ENCODE peak calls at places on chromosome 5, in eight cellular contexts. S, X, T, K, A, F, U and G are unnamed samples.
A peak's percentile ranks its signal among the peaks of the same experiment; 100 is the strongest.

GRCh38 chr5:100760700-100761099 is 142.4 kb downstream of the ST8SIA4 start:
- DNase-seq in F (no peak), S (no peak), A (peak; percentile 2), T (no peak), X (no peak), K (no peak), U (no peak), G (no peak)

GRCh38 chr5:21774791-21775190 is 1078.4 kb downstream of the CDH12 start:
- DNase-seq in F (no peak), X (no peak), A (peak; percentile 61), S (no peak), U (no peak), K (no peak), T (no peak), G (no peak)

GRCh38 chr5:122259995-122260394 is 52.0 kb upstream of the SNCAIP start:
- DNase-seq in S (no peak), K (no peak), A (peak; percentile 51), T (no peak), F (no peak), U (no peak), X (no peak), G (no peak)

GRCh38 chr5:56317923-56318561 is 84.9 kb upstream of the ANKRD55 start:
- DNase-seq in X (no peak), A (no peak), S (no peak), K (no peak), U (no peak), T (no peak), F (no peak), G (no peak)

GRCh38 chr5:670396-671270 is 22.5 kb downstream of the TPPP start:
- DNase-seq in A (no peak), T (peak; percentile 69), S (no peak), X (peak; percentile 51), F (no peak), K (no peak), U (peak; percentile 77), G (peak; percentile 49)

GRCh38 chr5:178068293-178068692 is 45.0 kb upstream of the N4BP3 start:
- DNase-seq in X (no peak), K (no peak), F (no peak), U (no peak), T (no peak), A (no peak), S (no peak), G (no peak)

GRCh38 chr5:115402822-115403577 is 106.5 kb upstream of the CCDC112 start:
- DNase-seq in T (no peak), X (no peak), F (no peak), K (no peak), S (no peak), U (no peak), A (peak; percentile 73), G (no peak)

GRCh38 chr5:164097747-164098146 is 592.3 kb downstream of the MAT2B start:
- DNase-seq in T (no peak), A (peak; percentile 68), F (no peak), K (no peak), U (no peak), S (no peak), X (no peak), G (no peak)

GRCh38 chr5:68698025-68698940 is 395.5 kb upstream of the SLC30A5 start:
- DNase-seq in S (no peak), T (no peak), U (no peak), A (no peak), K (no peak), X (no peak), F (no peak), G (no peak)

DNA sequence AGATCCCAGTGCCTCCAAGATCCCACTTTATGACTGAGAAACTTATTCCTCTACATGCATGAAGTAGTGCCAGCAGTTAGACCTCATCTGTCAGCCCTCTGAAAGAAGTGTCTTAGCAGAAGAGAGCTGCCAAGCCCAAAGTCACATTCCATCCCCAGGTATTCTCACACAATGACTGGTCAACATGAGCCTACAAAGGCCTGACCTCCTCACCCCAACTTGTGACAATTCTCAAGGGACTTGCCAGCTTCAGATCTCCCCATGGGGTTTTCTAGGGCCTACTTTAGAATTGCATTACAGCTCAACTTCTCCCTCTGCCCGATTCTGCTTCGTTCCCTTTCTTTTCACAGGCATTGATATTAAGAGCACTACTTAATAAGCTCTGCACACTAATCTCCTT is 393.8 kb upstream of the SLC30A5 start:
- DNase-seq in K (no peak), T (no peak), F (no peak), A (no peak), U (no peak), X (no peak), S (no peak), G (no peak)
- H3K4me1 ChIP-seq in K (no peaks in the 10 kb centered on the region), T (no peaks in the 10 kb centered on the region), F (no peaks in the 10 kb centered on the region), A (no peaks in the 10 kb centered on the region), U (no peaks in the 10 kb centered on the region), X (no peaks in the 10 kb centered on the region), S (no peaks in the 10 kb centered on the region), G (no peaks in the 10 kb centered on the region)

DNA sequence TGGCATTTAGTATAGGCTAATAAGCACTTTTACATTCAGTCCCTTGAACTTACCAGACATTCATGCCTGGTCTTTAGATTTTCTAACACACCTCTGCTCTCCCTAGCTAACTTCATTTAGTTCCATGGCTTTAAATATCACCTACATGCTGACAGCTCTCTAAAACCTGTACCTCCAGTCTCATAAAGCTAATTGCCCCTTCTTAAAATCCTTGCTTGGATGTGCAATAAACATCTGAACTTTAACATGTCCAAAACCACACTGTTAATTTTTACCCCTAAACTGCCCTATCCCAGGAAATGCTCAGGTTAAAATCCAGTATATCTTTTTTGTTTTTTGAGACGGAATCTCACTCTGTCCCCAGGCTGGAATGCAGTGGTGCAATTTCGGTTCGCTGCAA is 139.8 kb downstream of the CPLANE1 start:
- DNase-seq in U (no peak), X (no peak), T (no peak), S (no peak), A (no peak), K (no peak), F (no peak), G (no peak)
- H3K36me3 ChIP-seq in U (peaks cover 38% of the 10 kb centered on the region), X (peaks cover 9% of the 10 kb centered on the region), T (peaks cover 6% of the 10 kb centered on the region), S (peaks cover 99% of the 10 kb centered on the region), A (no peaks in the 10 kb centered on the region), K (no peaks in the 10 kb centered on the region), F (no peaks in the 10 kb centered on the region), G (peaks cover 7% of the 10 kb centered on the region)

GRCh38 chr5:145945620-145946111 is 9.3 kb downstream of the SH3RF2 start:
- DNase-seq in U (no peak), K (no peak), F (no peak), X (no peak), S (no peak), A (no peak), T (no peak), G (no peak)
- H3K4me1 ChIP-seq in U (peaks cover 21% of the 10 kb centered on the region), K (peaks cover 6% of the 10 kb centered on the region), F (no peaks in the 10 kb centered on the region), X (peaks cover 40% of the 10 kb centered on the region), S (no peaks in the 10 kb centered on the region), A (peaks cover 5% of the 10 kb centered on the region), T (no peaks in the 10 kb centered on the region), G (no peaks in the 10 kb centered on the region)

GRCh38 chr5:159393854-159394274 is 63.6 kb upstream of the IL12B start:
- DNase-seq in S (no peak), F (no peak), X (no peak), U (no peak), K (no peak), T (no peak), A (no peak), G (no peak)

GRCh38 chr5:159395202-159395601 is 64.9 kb upstream of the IL12B start:
- DNase-seq in K (no peak), F (no peak), T (no peak), S (no peak), U (no peak), A (no peak), X (no peak), G (no peak)

DNA sequence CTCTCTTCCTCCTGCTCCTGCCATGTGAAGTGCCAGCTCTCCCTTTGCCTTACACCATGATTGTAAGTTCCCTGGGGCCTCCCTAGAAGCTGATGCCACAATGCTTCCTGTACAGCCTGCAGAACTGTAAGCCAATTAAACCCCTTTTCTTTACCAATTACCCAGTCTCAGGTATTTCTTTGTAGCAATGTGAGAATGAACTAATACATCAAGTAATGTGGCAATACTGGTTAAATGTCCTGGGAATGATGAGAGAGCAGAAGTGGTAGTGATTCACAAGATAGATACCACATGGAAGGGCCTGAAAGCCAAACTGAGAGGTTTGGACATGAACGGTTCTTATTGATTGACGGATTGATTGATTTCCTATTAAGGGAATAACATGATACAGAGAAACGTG is 62.6 kb upstream of the IL12B start:
- DNase-seq in K (no peak), U (no peak), X (no peak), T (no peak), F (no peak), A (no peak), S (no peak), G (no peak)
- H3K36me3 ChIP-seq in K (no peaks in the 10 kb centered on the region), U (no peaks in the 10 kb centered on the region), X (no peaks in the 10 kb centered on the region), T (no peaks in the 10 kb centered on the region), F (no peaks in the 10 kb centered on the region), A (no peaks in the 10 kb centered on the region), S (no peaks in the 10 kb centered on the region), G (no peaks in the 10 kb centered on the region)